ENCODE peak calls at places on chromosomes 6 and 20, in four cellular contexts. E is endothelial cell of umbilical vein, P is adipocyte, L is trophoblast cell. X is an unnamed sample.

GRCh38 chr20:56316483-56316882 is 42.3 kb upstream of the FAM210B start:
- DNase-seq in E (no peak), L (no peak), P (no peak), X (no peak)

GRCh38 chr6:52507557-52508260 is 69.2 kb downstream of the TRAM2 start:
- DNase-seq in L (peak), P (peak), E (no peak), X (no peak)

GRCh38 chr6:30044630-30045029 is 16.4 kb upstream of the POLR1H start:
- DNase-seq in L (peak), E (no peak), P (peak), X (no peak)

GRCh38 chr6:7919871-7920270 is 9.3 kb upstream of the TXNDC5 start:
- DNase-seq in P (no peak), L (peak), E (no peak), X (no peak)

GRCh38 chr6:28563420-28564095 is 37.9 kb downstream of the GPX5 start:
- DNase-seq in L (no peak), E (no peak), P (no peak), X (no peak)

GRCh38 chr20:35243317-35243716 is 16.8 kb downstream of the MMP24 start:
- DNase-seq in L (no peak), P (no peak), E (no peak), X (no peak)

GRCh38 chr6:1110164-1110563 is 201.7 kb upstream of the FOXQ1 start:
- DNase-seq in P (no peak), L (no peak), E (no peak), X (no peak)

GRCh38 chr6:408599-409102 is 17.1 kb downstream of the IRF4 start:
- DNase-seq in E (peak), L (peak), P (peak), X (no peak)

GRCh38 chr20:61056136-61056535 is 195.9 kb upstream of the CDH4 start:
- DNase-seq in E (no peak), L (no peak), P (no peak), X (no peak)

GRCh38 chr6:42406296-42407280 is 45.1 kb downstream of the TRERF1 start:
- DNase-seq in E (peak), L (no peak), P (peak), X (no peak)

DNA sequence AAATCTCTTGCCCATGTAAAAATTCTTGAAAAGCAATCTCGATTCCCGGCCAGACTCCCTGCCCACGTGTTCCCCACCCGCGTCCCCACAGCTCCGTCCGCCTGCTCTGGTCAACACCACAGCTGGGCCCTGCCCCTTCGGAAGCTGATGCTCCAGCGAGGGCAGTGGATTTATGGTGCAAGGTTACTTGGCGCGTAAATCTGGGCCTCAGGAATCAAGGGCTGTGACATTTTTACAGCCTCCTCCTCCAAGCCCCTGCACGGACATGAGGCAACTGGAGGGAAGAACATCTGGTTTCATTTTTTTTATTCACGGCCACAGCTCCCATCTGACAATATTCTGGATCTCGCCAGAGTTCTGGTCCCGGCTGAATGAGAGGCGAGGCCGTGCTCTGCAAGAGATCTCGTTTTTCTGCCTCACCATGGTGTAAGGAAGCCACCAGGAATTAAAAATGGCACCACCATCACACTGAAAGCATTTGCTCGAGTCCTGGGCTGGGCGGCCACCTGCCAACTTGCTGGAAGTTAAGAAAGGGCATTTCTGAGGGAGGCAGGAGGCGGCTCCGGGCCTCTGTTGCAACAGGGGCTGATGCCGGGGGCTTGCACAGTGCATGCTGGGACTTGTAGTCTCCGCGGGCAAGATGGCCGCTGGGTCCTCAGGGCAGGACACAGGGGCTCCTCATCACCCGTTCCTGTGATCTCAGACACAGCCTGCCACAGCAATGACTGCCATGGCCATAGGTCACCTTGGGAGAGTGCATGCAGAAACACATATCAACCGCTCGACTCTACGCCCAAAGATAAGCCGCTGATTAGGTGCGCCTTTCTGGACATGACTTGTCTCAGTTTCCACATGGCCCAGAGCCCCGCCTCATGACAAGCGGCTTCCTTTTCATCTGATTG is 148.5 kb downstream of the LY86 start:
- DNase-seq in P (peak), E (peak), L (peak), X (no peak)
- H3K4me3 ChIP-seq in P (peak), E (no peak), L (no peak), X (no peak)

GRCh38 chr20:24149881-24150307 is 161.3 kb upstream of the GGTLC1 start:
- DNase-seq in E (no peak), P (no peak), L (peak), X (no peak)
- H3K9ac ChIP-seq in E (no peak), P (no peak), L (no peak), X (no peak)

GRCh38 chr20:4810446-4811019 is 88.8 kb downstream of the PRND start:
- DNase-seq in P (no peak), E (no peak), L (no peak), X (no peak)

GRCh38 chr20:4808872-4809271 is 87.2 kb downstream of the PRND start:
- DNase-seq in P (peak), E (no peak), L (peak), X (no peak)

GRCh38 chr20:4811257-4811656 is 89.5 kb downstream of the PRND start:
- DNase-seq in P (no peak), E (no peak), L (no peak), X (no peak)

GRCh38 chr20:4811661-4812181 is 90.0 kb downstream of the PRND start:
- DNase-seq in E (no peak), P (no peak), L (no peak), X (no peak)

DNA sequence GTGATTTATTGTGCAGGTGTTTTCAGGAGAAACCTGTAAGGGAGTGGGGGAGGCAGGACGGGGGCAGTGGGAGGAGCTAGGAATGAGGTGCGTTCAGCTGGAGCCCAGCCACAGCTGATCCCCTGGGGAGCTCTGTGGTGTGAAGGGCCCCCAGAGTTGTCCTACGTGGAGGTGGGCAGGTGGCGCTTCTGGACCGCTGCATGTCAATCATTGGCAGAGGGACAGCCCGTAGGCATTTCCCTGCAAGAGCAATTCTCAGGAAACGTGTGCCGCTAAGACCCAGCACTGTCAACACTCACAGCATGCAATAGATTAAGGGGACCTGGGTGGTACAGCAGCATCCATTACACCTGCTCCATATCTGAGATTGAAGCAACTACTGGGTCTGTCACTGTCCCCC is 88.0 kb downstream of the PRND start:
- DNase-seq in L (no peak), P (no peak), E (no peak), X (no peak)
- H3K4me3 ChIP-seq in L (no peak), P (no peak), E (no peak), X (no peak)

DNA sequence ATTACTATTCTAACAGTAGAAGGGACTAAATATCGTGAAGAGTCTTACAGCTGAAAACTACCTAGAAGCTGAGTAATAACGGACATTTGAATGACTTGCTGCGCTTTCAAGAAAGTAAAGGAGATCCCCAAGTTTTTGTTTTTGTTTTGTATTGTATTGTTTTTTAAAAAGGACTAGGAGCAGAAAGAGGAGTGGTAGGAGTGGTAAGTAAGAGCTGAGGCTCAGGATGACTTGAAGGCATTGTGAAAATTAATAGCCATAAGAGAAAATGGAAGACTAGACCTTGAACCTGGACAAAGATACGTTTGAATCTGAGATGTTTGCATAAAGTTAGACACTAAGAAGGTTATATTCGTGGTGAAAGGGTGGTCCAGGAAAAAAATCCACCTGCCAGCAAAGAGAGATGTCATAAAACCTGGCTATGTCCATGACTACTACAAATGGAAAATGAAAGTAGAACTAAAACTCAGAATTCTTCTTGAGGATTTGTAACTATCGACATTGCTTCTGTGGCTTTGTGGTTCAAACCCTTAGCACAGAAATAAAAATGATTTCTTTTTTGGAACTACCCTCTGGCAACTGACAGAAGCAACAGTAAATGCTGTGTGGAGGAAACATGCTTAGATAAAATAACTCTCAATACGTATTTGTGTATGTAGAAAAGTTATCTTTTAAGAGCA is 824.8 kb upstream of the FLRT3 start:
- DNase-seq in P (no peak), E (no peak), L (no peak), X (no peak)
- H3K9ac ChIP-seq in P (no peak), E (no peak), L (no peak), X (no peak)

GRCh38 chr20:7775072-7775471 is 165.2 kb downstream of the HAO1 start:
- DNase-seq in E (no peak), L (no peak), P (peak), X (no peak)

GRCh38 chr20:7773511-7773910 is 166.7 kb downstream of the HAO1 start:
- DNase-seq in E (no peak), L (peak), P (no peak), X (no peak)

GRCh38 chr20:7772376-7772775 is 167.9 kb downstream of the HAO1 start:
- DNase-seq in L (no peak), E (peak), P (peak), X (no peak)

GRCh38 chr20:7770046-7770445 is 170.2 kb downstream of the HAO1 start:
- DNase-seq in E (peak), P (no peak), L (no peak), X (no peak)

DNA sequence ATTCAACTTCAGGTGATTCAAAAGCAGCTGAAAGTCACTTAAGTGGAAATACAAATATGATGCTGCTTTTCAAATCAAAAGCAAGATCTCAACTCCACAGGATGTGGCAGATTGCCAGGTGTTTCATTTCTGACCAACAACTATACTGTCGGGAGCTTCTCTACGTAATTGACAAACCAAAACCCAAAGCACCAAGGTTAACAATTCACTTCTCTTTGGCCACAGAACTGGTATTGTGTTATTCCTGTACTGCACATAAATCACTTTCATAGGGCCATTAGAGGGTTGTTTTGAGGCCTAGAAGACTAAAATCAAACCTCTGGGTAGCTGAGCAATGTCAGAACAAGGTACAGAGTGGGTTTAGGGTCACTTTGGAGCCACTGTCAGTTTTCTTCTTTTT is 169.7 kb downstream of the HAO1 start:
- DNase-seq in E (peak), L (no peak), P (no peak), X (no peak)
- H3K4me3 ChIP-seq in E (no peak), L (no peak), P (no peak), X (no peak)

GRCh38 chr6:164756142-164756541 is 553.3 kb downstream of the C6orf118 start:
- DNase-seq in L (peak), P (no peak), E (no peak), X (no peak)
- H3K9ac ChIP-seq in L (no peak), P (no peak), E (no peak), X (no peak)

GRCh38 chr6:13787146-13787545 is 27.2 kb downstream of the MCUR1 start:
- DNase-seq in P (peak), L (peak), E (peak), X (no peak)
- H3K4me3 ChIP-seq in P (peak), L (no peak), E (no peak), X (peak)

X was measured in SK-N-MC.